ENCODE peak calls at places on chromosomes 4 and X, in seven cellular contexts. B, U, A, S, J, Z and G are unnamed samples.

GRCh38 chr4:85761803-85762202 is 286.9 kb downstream of the ARHGAP24 start:
- DNase-seq in B (no peak), U (no peak), A (no peak), S (peak; percentile 76), J (no peak), Z (no peak), G (no peak)

GRCh38 chrX:20224814-20225487 is 41.8 kb downstream of the RPS6KA3 start:
- DNase-seq in B (peak; percentile 54), U (peak; percentile 3), A (no peak), S (peak; percentile 56), J (no peak), Z (no peak), G (peak; percentile 80)

GRCh38 chr4:52376107-52376704 is 282.9 kb downstream of the USP46 start:
- DNase-seq in B (peak; percentile 46), U (peak; percentile 48), A (peak; percentile 29), S (peak; percentile 66), J (no peak), Z (no peak), G (no peak)

GRCh38 chr4:77052352-77052751 is 23.4 kb downstream of the CCNI start:
- DNase-seq in B (peak; percentile 62), U (peak; percentile 67), A (peak; percentile 59), S (peak; percentile 59), J (no peak), Z (no peak), G (no peak)

GRCh38 chrX:53511302-53511701 is 77.1 kb upstream of the HSD17B10 start:
- DNase-seq in B (no peak), U (no peak), A (no peak), S (no peak), J (no peak), Z (no peak), G (no peak)

GRCh38 chr4:83599183-83599582 is 63.3 kb downstream of the GPAT3 start:
- DNase-seq in B (peak; percentile 31), U (peak; percentile 67), A (no peak), S (peak; percentile 59), J (no peak), Z (no peak), G (peak; percentile 28)

GRCh38 chr4:118004088-118004487 is 30.2 kb upstream of the NDST3 start:
- DNase-seq in B (no peak), U (no peak), A (no peak), S (no peak), J (no peak), Z (no peak), G (no peak)

GRCh38 chrX:13763489-13763888 is 28.9 kb downstream of the OFD1 start:
- DNase-seq in B (no peak), U (no peak), A (no peak), S (no peak), J (no peak), Z (no peak), G (no peak)

GRCh38 chr4:185591679-185592141 is 56.4 kb upstream of the PDLIM3 start:
- DNase-seq in B (no peak), U (no peak), A (no peak), S (peak; percentile 42), J (no peak), Z (no peak), G (no peak)

GRCh38 chr4:21046121-21046520 is 345.9 kb downstream of the PACRGL start:
- DNase-seq in B (no peak), U (no peak), A (no peak), S (peak; percentile 23), J (no peak), Z (no peak), G (no peak)

GRCh38 chr4:174324725-174325124 is 41.0 kb downstream of the CEP44 start:
- DNase-seq in B (no peak), U (no peak), A (no peak), S (peak; percentile 94), J (no peak), Z (no peak), G (no peak)

GRCh38 chr4:101315786-101316185 is 31.5 kb downstream of the PPP3CA start:
- DNase-seq in B (no peak), U (no peak), A (no peak), S (no peak), J (no peak), Z (no peak), G (no peak)

GRCh38 chrX:41468647-41469323 is 21.6 kb downstream of the NYX start:
- DNase-seq in B (no peak), U (no peak), A (no peak), S (peak; percentile 74), J (no peak), Z (peak; percentile 39), G (no peak)

GRCh38 chrX:41412261-41413167 is 34.6 kb upstream of the NYX start:
- DNase-seq in B (no peak), U (no peak), A (no peak), S (no peak), J (no peak), Z (no peak), G (no peak)

GRCh38 chr4:3233391-3234071 is 15.4 kb upstream of the MSANTD1 start:
- DNase-seq in B (no peak), U (no peak), A (no peak), S (peak; percentile 14), J (no peak), Z (no peak), G (no peak)

GRCh38 chr4:131302108-131302507 is 1847.0 kb upstream of the PCDH10 start:
- DNase-seq in B (peak; percentile 21), U (no peak), A (no peak), S (no peak), J (no peak), Z (peak; percentile 46), G (no peak)
- TF ChIP-seq CTCF in B (no peak), U (no peak), A (peak; percentile 29), S (no peak), J (no peak), Z (no peak), G (no peak)

GRCh38 chr4:48481581-48481980 is 1.6 kb upstream of the SLC10A4 start:
- DNase-seq in B (no peak), U (no peak), A (no peak), S (no peak), J (no peak), Z (no peak), G (no peak)

GRCh38 chr4:48483006-48483776 is at the start of gene SLC10A4:
- DNase-seq in B (no peak), U (no peak), A (no peak), S (no peak), J (no peak), Z (no peak), G (peak; percentile 11)

GRCh38 chr4:48484494-48485168 is 1.5 kb downstream of the SLC10A4 start:
- DNase-seq in B (no peak), U (no peak), A (no peak), S (no peak), J (no peak), Z (no peak), G (no peak)

GRCh38 chr4:48478273-48478672 is 4.9 kb upstream of the SLC10A4 start:
- DNase-seq in B (no peak), U (no peak), A (no peak), S (no peak), J (no peak), Z (no peak), G (no peak)

GRCh38 chr4:48483777-48484493 is 792 bp downstream of the SLC10A4 start:
- DNase-seq in B (no peak), U (no peak), A (no peak), S (no peak), J (no peak), Z (no peak), G (no peak)
- H3K4me3 ChIP-seq in B (no peak overlapping the region), U (no peak overlapping the region), A (no peak overlapping the region), S (no peak overlapping the region), J (peak overlapping the region; percentile 34), Z (no peak overlapping the region), G (no peak overlapping the region)

GRCh38 chr4:189973646-189974045 is 33.0 kb downstream of the FRG1 start:
- DNase-seq in B (no peak), U (no peak), A (no peak), S (no peak), J (no peak), Z (no peak), G (no peak)
- TF ChIP-seq CTCF in B (no peak), U (no peak), A (no peak), S (no peak), J (no peak), Z (no peak), G (no peak)

GRCh38 chrX:107445146-107445545 is 4.3 kb upstream of the FRMPD3 start:
- DNase-seq in B (no peak), U (no peak), A (no peak), S (no peak), J (no peak), Z (no peak), G (no peak)
- H3K4me3 ChIP-seq in B (no peak overlapping the region), U (no peak overlapping the region), A (no peak overlapping the region), S (no peak overlapping the region), J (no peak overlapping the region), Z (no peak overlapping the region), G (no peak overlapping the region)

DNA sequence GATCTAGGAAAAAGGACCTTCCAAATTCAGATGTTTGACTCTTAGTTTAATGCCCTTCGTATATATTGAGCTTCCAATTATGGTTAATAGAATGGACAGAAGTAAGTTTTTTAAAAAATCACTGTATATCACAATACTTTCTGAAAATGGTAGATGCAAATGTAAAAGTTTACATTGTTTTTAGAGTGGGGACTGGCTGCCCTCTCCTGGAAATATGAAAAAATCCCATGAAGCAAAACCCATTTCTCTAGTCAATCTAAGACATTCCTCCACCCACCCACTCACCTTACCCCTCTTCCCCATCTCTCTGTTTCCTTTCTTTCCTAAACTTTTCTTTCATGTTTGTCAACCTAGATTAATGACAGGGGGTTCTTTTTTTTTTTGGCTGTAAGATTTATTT is 134.5 kb downstream of the ARHGAP6 start:
- DNase-seq in B (no peak), U (peak; percentile 18), A (no peak), S (peak; percentile 41), J (no peak), Z (no peak), G (no peak)
- TF ChIP-seq CTCF in B (peak; percentile 8), U (peak; percentile 62), A (no peak), S (peak; percentile 44), J (no peak), Z (no peak), G (peak; percentile 27)

GRCh38 chrX:6071755-6072154 is 156.9 kb downstream of the NLGN4X start:
- DNase-seq in B (no peak), U (no peak), A (no peak), S (no peak), J (no peak), Z (no peak), G (no peak)
- H3K4me3 ChIP-seq in B (no peak overlapping the region), U (no peak overlapping the region), A (no peak overlapping the region), S (no peak overlapping the region), J (no peak overlapping the region), Z (no peak overlapping the region), G (no peak overlapping the region)

DNA sequence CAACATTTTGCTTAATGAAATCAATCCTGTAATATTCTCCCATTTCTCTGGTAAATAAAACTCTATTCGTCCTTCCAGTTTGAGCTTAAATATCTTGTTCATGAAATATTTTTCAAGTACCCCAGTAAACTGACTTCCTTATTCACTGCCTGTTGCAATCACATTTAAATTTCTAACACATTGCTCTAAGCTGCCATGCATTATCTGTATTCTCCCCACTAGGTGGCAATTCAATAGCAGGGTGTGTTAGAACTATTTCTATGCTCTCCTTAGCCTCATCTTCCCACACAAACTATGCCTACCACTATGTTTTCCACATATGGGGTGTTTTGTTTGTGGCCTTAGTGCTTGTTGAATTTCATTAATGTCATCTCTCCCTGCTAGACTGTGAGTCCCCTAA is 377.1 kb upstream of the HS3ST1 start:
- DNase-seq in B (peak; percentile 6), U (peak; percentile 2), A (no peak), S (peak; percentile 34), J (no peak), Z (no peak), G (no peak)
- TF ChIP-seq CTCF in B (peak; percentile 26), U (peak; percentile 47), A (peak; percentile 32), S (peak; percentile 46), J (no peak), Z (peak; percentile 3), G (peak; percentile 23)